ENCODE peak calls at places on chromosomes 3 and 15, in eight cellular contexts. X is T follicular helper cell; O is iris pigment epithelial cell; I is cardiac muscle cell; M is stimulated activated CD4-positive, alpha-beta T cell treated with anti-CD3 and anti-CD28 coated beads, Interleukin-12 subunit alpha, Interleukin-12 subunit beta, amount 100 ng/mL, for 24 hours; A is neuronal stem cell; F is GM12892; P is T47D. G is an unnamed sample.

GRCh38 chr15:78944669-78945407 is at the start of gene CTSH:
- DNase-seq in X (peak), O (peak), I (peak), M (peak), A (peak), F (peak), P (peak), G (peak)

GRCh38 chr15:59020321-59020720 is 32.9 kb downstream of the RNF111 start:
- DNase-seq in X (no peak), O (peak), I (no peak), M (no peak), A (no peak), F (no peak), P (no peak), G (no peak)

GRCh38 chr3:32226875-32227500 is 11.5 kb upstream of the CMTM8 start:
- DNase-seq in X (no peak), O (peak), I (no peak), M (no peak), A (no peak), F (no peak), P (no peak), G (no peak)

GRCh38 chr15:77181305-77182074 is 110.6 kb upstream of the TSPAN3 start:
- DNase-seq in X (no peak), O (no peak), I (no peak), M (no peak), A (no peak), F (no peak), P (no peak), G (no peak)

GRCh38 chr3:126618760-126619159 is 36.2 kb downstream of the TXNRD3 start:
- DNase-seq in X (no peak), O (no peak), I (no peak), M (no peak), A (no peak), F (no peak), P (no peak), G (no peak)

GRCh38 chr3:158743664-158744566 is 11.7 kb upstream of the RARRES1 start:
- DNase-seq in X (no peak), O (no peak), I (no peak), M (no peak), A (no peak), F (no peak), P (no peak), G (no peak)

GRCh38 chr3:39241502-39241901 is 38.3 kb downstream of the CX3CR1 start:
- DNase-seq in X (no peak), O (no peak), I (no peak), M (no peak), A (no peak), F (no peak), P (no peak), G (no peak)

GRCh38 chr15:77029166-77030041 is 34.5 kb downstream of the PSTPIP1 start:
- DNase-seq in X (no peak), O (no peak), I (no peak), M (no peak), A (no peak), F (peak), P (no peak), G (no peak)

GRCh38 chr15:88342666-88343065 is 86.1 kb upstream of the NTRK3 start:
- DNase-seq in X (no peak), O (no peak), I (no peak), M (no peak), A (no peak), F (no peak), P (no peak), G (no peak)

GRCh38 chr3:78893161-78893560 is 874.6 kb downstream of the ROBO1 start:
- DNase-seq in X (no peak), O (no peak), I (no peak), M (no peak), A (no peak), F (no peak), P (no peak), G (no peak)

GRCh38 chr3:169945313-169945712 is 21.3 kb upstream of the SEC62 start:
- DNase-seq in X (no peak), O (no peak), I (peak), M (peak), A (no peak), F (no peak), P (no peak), G (no peak)

GRCh38 chr3:187247398-187247797 is 44.1 kb downstream of the MASP1 start:
- DNase-seq in X (no peak), O (no peak), I (no peak), M (no peak), A (no peak), F (no peak), P (no peak), G (no peak)

GRCh38 chr3:8443829-8444791 is 57.5 kb upstream of the LMCD1 start:
- DNase-seq in X (no peak), O (peak), I (peak), M (no peak), A (peak), F (no peak), P (peak), G (no peak)

GRCh38 chr3:67384790-67385397 is 269.5 kb downstream of the SUCLG2 start:
- DNase-seq in X (peak), O (peak), I (peak), M (no peak), A (peak), F (no peak), P (peak), G (no peak)

GRCh38 chr15:63888823-63889222 is 55.1 kb upstream of the HERC1 start:
- DNase-seq in X (no peak), O (no peak), I (no peak), M (no peak), A (no peak), F (no peak), P (no peak), G (no peak)

GRCh38 chr3:159091936-159092335 is 290.1 kb downstream of the MFSD1 start:
- DNase-seq in X (no peak), O (no peak), I (no peak), M (no peak), A (no peak), F (no peak), P (no peak), G (no peak)

GRCh38 chr3:170496868-170497140 is 78.1 kb downstream of the CLDN11 start:
- DNase-seq in X (no peak), O (no peak), I (no peak), M (no peak), A (no peak), F (no peak), P (no peak), G (no peak)

GRCh38 chr3:128278130-128278529 is 124.8 kb downstream of the EEFSEC start:
- DNase-seq in X (no peak), O (no peak), I (no peak), M (no peak), A (no peak), F (no peak), P (no peak), G (no peak)

GRCh38 chr3:195751584-195751983 is 30.8 kb downstream of the MUC20 start:
- DNase-seq in X (no peak), O (no peak), I (no peak), M (no peak), A (no peak), F (no peak), P (no peak), G (no peak)

GRCh38 chr15:83858820-83859505 is 205.0 kb downstream of the ADAMTSL3 start:
- DNase-seq in X (no peak), O (peak), I (no peak), M (no peak), A (no peak), F (no peak), P (no peak), G (no peak)

GRCh38 chr15:45892182-45892581 is 257.4 kb downstream of the SQOR start:
- DNase-seq in X (no peak), O (no peak), I (no peak), M (no peak), A (no peak), F (no peak), P (no peak), G (no peak)

GRCh38 chr15:95196176-95196915 is 965.0 kb downstream of the MCTP2 start:
- DNase-seq in X (no peak), O (no peak), I (no peak), M (no peak), A (no peak), F (no peak), P (no peak), G (no peak)

GRCh38 chr3:196053487-196053886 is 28.4 kb downstream of the TFRC start:
- DNase-seq in X (no peak), O (no peak), I (no peak), M (no peak), A (no peak), F (no peak), P (no peak), G (no peak)

GRCh38 chr3:39671116-39671515 is 138.3 kb upstream of the MYRIP start:
- DNase-seq in X (no peak), O (peak), I (no peak), M (no peak), A (no peak), F (no peak), P (no peak), G (no peak)

GRCh38 chr15:82014989-82015388 is 30.8 kb downstream of the MEX3B start:
- DNase-seq in X (no peak), O (no peak), I (no peak), M (no peak), A (no peak), F (no peak), P (no peak), G (no peak)

GRCh38 chr3:105040026-105040622 is 326.6 kb upstream of the ALCAM start:
- DNase-seq in X (no peak), O (peak), I (no peak), M (no peak), A (no peak), F (no peak), P (no peak), G (no peak)

GRCh38 chr3:135766113-135766512 is 199.4 kb upstream of the PPP2R3A start:
- DNase-seq in X (no peak), O (no peak), I (no peak), M (no peak), A (no peak), F (no peak), P (no peak), G (no peak)